ENCODE peak calls at places on chromosome 5, in five cellular contexts. F is adrenal gland, P is epithelial cell of esophagus, G is AG04450, C is GM12878. L is an unnamed sample.

GRCh38 chr5:138177936-138178515 is 404 bp downstream of the BRD8 start:
- DNase-seq in F (peak), P (peak), G (no peak), C (no peak), L (no peak)

GRCh38 chr5:154475613-154476342 is 2.2 kb downstream of the HAND1 start:
- DNase-seq in F (no peak), P (no peak), G (no peak), C (no peak), L (no peak)

GRCh38 chr5:124634228-124634819 is 112.1 kb downstream of the ZNF608 start:
- DNase-seq in F (no peak), P (no peak), G (no peak), C (no peak), L (no peak)

GRCh38 chr5:84885479-84886258 is 501.0 kb upstream of the EDIL3 start:
- DNase-seq in F (peak), P (peak), G (peak), C (no peak), L (no peak)

GRCh38 chr5:54832066-54832465 is 153.3 kb downstream of the ESM1 start:
- DNase-seq in F (no peak), P (no peak), G (peak), C (no peak), L (no peak)

GRCh38 chr5:43193171-43193951 is 1.3 kb downstream of the NIM1K start:
- DNase-seq in F (peak), P (peak), G (peak), C (no peak), L (peak)

GRCh38 chr5:103755974-103756373 is 193.4 kb upstream of the NUDT12 start:
- DNase-seq in F (no peak), P (no peak), G (no peak), C (no peak), L (peak)

GRCh38 chr5:56106837-56107236 is 112.1 kb upstream of the IL6ST start:
- DNase-seq in F (no peak), P (no peak), G (no peak), C (no peak), L (no peak)

GRCh38 chr5:151252762-151253603 is at the start of gene GM2A:
- DNase-seq in F (peak), P (peak), G (peak), C (peak), L (peak)

GRCh38 chr5:95621839-95622629 is 2.1 kb downstream of the GPR150 start:
- DNase-seq in F (no peak), P (no peak), G (no peak), C (no peak), L (no peak)
- H3K4me3 ChIP-seq in F (no peak), P (no peak), G (no peak), C (peak), L (no peak)

GRCh38 chr5:107796797-107797196 is 126.1 kb upstream of the EFNA5 start:
- DNase-seq in F (no peak), P (no peak), G (no peak), C (no peak), L (no peak)
- TF ChIP-seq CTCF in F (no peak), P (peak), G (peak), C (no peak), L (peak)

DNA sequence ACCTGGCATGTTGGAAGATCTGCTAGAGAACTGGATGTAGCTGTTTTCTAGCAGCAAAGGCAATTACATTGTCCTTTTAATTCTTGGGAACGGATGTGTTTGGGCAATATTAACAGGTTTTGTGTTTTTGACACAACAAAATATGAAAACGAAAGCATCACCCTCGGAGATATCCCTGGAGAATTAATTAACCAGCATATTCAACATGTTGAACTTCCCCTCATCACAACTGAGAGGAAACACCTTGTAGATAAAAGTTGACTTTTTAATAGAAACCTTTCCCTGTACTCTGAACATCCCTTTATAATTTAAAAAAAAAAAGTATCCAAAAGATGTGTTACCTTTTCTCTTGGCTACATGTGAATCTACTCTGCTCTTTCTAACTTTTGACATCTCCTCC is 13.0 kb downstream of the SEMA6A start:
- DNase-seq in F (no peak), P (no peak), G (no peak), C (no peak), L (no peak)
- H3K4me3 ChIP-seq in F (no peak), P (no peak), G (no peak), C (no peak), L (no peak)

GRCh38 chr5:178590924-178591423 is 781 bp upstream of the COL23A1 start:
- DNase-seq in F (no peak), P (peak), G (no peak), C (no peak), L (no peak)
- TF ChIP-seq CTCF in F (no peak), P (no peak), G (no peak), C (no peak), L (no peak)

GRCh38 chr5:77197840-77198554 is 12.5 kb upstream of the PDE8B start:
- DNase-seq in F (no peak), P (no peak), G (no peak), C (no peak), L (no peak)

GRCh38 chr5:77204967-77205366 is 5.5 kb upstream of the PDE8B start:
- DNase-seq in F (no peak), P (no peak), G (no peak), C (no peak), L (no peak)

GRCh38 chr5:77194762-77195161 is 15.7 kb upstream of the PDE8B start:
- DNase-seq in F (no peak), P (no peak), G (no peak), C (no peak), L (no peak)

GRCh38 chr5:77200663-77201062 is 9.8 kb upstream of the PDE8B start:
- DNase-seq in F (no peak), P (no peak), G (no peak), C (no peak), L (no peak)
- H3K4me3 ChIP-seq in F (no peak), P (no peak), G (no peak), C (no peak), L (no peak)

GRCh38 chr5:10232386-10232785 is 17.3 kb downstream of the ATPSCKMT start:
- DNase-seq in F (no peak), P (no peak), G (no peak), C (no peak), L (no peak)

GRCh38 chr5:10233011-10233410 is 16.7 kb downstream of the ATPSCKMT start:
- DNase-seq in F (no peak), P (no peak), G (no peak), C (no peak), L (no peak)

GRCh38 chr5:10228288-10228687 is 21.4 kb downstream of the ATPSCKMT start:
- DNase-seq in F (no peak), P (no peak), G (no peak), C (no peak), L (no peak)

GRCh38 chr5:10227396-10227795 is 22.3 kb downstream of the ATPSCKMT start:
- DNase-seq in F (no peak), P (no peak), G (no peak), C (no peak), L (no peak)

DNA sequence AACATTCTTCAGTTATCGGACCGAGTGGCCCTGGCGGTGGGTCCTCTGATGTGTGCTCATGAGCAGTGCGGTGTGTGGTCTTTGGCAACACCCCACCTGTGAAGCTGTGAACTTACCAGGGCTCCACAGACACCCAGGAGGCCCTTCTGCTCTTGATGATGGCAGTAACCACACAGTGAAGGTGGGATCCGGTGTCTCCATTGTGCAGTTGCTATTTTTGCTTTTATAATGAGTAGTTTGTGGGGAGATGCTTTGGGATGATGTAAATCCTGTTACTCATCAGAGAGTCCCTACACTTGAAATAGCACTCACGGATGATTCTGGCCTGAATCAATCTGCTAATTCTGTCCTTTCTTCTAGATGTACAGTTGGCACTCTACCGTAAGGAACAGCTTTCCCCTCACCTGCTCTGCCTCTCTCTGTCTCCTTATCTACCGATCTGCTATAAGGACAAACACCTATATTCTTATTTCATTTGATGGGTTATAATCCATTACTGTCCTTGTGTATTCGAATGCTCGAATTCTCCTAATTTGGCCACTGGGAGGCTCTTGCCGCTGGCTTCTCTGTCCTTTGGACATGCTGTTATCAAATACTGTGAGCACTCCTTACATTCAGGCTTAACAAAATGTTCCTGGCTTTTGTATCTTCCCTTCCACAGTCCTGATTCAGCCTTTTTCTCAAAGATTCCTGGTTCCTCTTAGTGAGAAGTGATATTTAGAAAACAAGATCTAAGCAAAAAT is 20.2 kb downstream of the ATPSCKMT start:
- DNase-seq in F (no peak), P (peak), G (no peak), C (no peak), L (no peak)
- TF ChIP-seq CTCF in F (no peak), P (peak), G (peak), C (no peak), L (no peak)

DNA sequence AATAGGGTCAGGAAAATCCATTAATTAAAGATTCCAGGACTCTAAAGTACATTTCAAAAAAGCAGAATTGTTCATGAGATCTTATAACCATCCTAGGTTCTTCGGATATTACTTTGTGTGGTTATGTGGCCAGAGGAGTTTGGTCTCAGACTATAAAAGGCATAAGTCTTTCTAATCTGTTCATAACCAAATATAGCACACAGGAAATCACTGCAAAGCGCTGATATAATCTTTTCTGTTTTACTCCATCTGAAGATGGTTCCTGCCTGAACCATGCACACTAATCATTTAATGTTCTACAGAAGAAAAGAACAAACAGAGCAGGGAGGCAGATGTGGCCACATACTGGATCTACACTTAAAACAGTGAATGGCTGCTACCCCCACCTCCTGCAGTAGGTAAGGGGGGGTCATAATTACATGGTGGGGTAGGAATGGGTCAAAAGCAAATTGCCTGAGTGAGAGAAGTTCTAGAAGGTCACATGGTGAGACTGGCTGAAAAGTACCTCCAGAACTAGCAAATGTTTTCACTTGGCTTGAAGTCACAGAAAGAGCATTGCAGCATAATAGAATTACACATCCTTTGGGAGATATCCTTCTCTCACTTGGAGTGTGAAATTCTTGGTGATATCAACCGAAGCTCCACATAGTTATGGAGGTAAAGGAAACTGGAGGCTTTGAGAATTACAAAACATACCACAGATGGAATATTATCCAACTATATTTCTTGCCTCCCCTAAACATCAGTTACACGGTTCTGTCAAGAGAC is 182.7 kb downstream of the SEMA5A start:
- DNase-seq in F (no peak), P (no peak), G (no peak), C (peak), L (no peak)
- H3K4me3 ChIP-seq in F (no peak), P (no peak), G (no peak), C (peak), L (no peak)

GRCh38 chr5:142011572-142012185 is 1.1 kb downstream of the GNPDA1 start:
- DNase-seq in F (no peak), P (no peak), G (no peak), C (no peak), L (no peak)

GRCh38 chr5:142012186-142012785 is 541 bp downstream of the GNPDA1 start:
- DNase-seq in F (peak), P (peak), G (no peak), C (no peak), L (no peak)

GRCh38 chr5:142014911-142015584 is 2.2 kb upstream of the GNPDA1 start:
- DNase-seq in F (no peak), P (peak), G (no peak), C (no peak), L (no peak)

GRCh38 chr5:142013734-142014495 is 1.1 kb upstream of the GNPDA1 start:
- DNase-seq in F (peak), P (peak), G (no peak), C (no peak), L (no peak)

DNA sequence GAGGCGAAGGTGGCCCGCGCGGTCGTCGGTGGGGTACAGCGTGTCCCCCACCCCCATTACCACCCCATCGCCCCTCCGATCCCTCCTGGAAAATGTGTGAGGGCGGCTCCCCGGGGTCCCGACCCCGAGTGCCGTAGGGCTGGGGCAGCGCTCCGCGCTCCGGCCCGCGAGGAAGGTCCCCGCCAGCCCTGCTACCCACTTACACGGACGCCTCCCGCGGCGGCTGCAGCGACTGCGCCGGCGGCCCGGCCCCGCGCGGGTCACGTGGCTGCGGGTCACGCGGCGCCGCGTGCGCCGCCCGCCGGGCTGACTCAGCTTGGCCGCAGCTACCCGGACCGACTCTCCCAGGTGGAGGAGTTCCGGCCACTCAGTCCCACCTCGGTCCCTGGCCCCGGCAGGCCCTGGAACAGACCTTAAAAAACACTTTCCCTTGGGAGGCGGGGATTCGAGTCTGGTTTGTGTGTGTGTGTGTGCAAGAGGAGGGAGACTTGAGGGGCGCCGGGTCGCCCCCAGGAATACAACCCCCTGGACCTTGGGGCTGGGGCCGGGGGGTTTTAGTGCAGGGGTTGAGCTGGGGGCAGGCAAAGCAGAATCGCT is at the start of gene GNPDA1:
- DNase-seq in F (peak), P (peak), G (peak), C (no peak), L (no peak)
- TF ChIP-seq CTCF in F (no peak), P (no peak), G (no peak), C (no peak), L (no peak)

GRCh38 chr5:140182803-140183367 is 7.9 kb downstream of the CYSTM1 start:
- DNase-seq in F (no peak), P (no peak), G (no peak), C (no peak), L (peak)
- H3K4me3 ChIP-seq in F (no peak), P (no peak), G (no peak), C (no peak), L (no peak)

DNA sequence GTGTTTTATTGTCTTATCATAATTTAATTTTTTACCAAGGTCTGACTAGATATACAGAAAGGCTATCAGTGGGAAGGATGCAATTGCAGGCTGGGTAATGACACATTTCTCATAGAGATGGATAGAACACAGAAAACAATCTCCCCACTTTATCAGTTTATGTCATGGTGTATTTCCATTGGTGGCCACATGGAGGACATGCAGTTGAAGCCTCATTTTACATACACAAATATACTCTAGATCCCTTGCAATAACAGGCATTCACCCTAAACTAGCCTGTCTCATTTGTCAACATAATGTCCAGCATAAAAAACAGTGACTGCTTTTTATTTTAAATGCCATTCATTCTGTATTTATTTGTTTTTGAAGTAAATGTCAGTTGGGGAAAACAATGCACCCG is 526.3 kb downstream of the GABRG2 start:
- DNase-seq in F (no peak), P (peak), G (no peak), C (no peak), L (no peak)
- TF ChIP-seq CTCF in F (no peak), P (peak), G (no peak), C (peak), L (peak)

L was measured in retinal pigment epithelial cell.